ENCODE peak calls at places on chromosomes 2 and 18, in nine cellular contexts. One of them, this sample, is unnamed.

GRCh38 chr2:21251216-21251971 is 127.6 kb downstream of the TDRD15 start:
- DNase-seq in astrocyte: no peak
- DNase-seq in PC-9: no peak
- DNase-seq in brain microvascular endothelial cell: no peak
- DNase-seq in transverse colon: peak; percentile 13
- DNase-seq in progenitor cell of endocrine pancreas: no peak
- DNase-seq in GM06990: no peak
- DNase-seq in adrenal gland: no peak
- DNase-seq in AG10803: no peak
- DNase-seq in this sample: peak; percentile 17

GRCh38 chr18:78406743-78407455 is 572.7 kb upstream of the SALL3 start:
- DNase-seq in AG10803: no peak
- DNase-seq in adrenal gland: no peak
- DNase-seq in PC-9: no peak
- DNase-seq in astrocyte: no peak
- DNase-seq in progenitor cell of endocrine pancreas: no peak
- DNase-seq in brain microvascular endothelial cell: no peak
- DNase-seq in GM06990: no peak
- DNase-seq in transverse colon: peak; percentile 17
- DNase-seq in this sample: no peak

GRCh38 chr2:157221394-157221988 is 36.0 kb upstream of the GALNT5 start:
- DNase-seq in GM06990: no peak
- DNase-seq in brain microvascular endothelial cell: no peak
- DNase-seq in PC-9: no peak
- DNase-seq in astrocyte: no peak
- DNase-seq in transverse colon: no peak
- DNase-seq in adrenal gland: no peak
- DNase-seq in AG10803: no peak
- DNase-seq in progenitor cell of endocrine pancreas: no peak
- DNase-seq in this sample: no peak

GRCh38 chr2:19287324-19287723 is 71.1 kb downstream of the OSR1 start:
- DNase-seq in progenitor cell of endocrine pancreas: no peak
- DNase-seq in PC-9: no peak
- DNase-seq in brain microvascular endothelial cell: no peak
- DNase-seq in transverse colon: no peak
- DNase-seq in astrocyte: no peak
- DNase-seq in GM06990: no peak
- DNase-seq in adrenal gland: no peak
- DNase-seq in AG10803: no peak
- DNase-seq in this sample: peak; percentile 23

GRCh38 chr2:91442246-91442905 is 2750.9 kb downstream of the RPIA start:
- DNase-seq in brain microvascular endothelial cell: no peak
- DNase-seq in AG10803: no peak
- DNase-seq in transverse colon: no peak
- DNase-seq in progenitor cell of endocrine pancreas: no peak
- DNase-seq in astrocyte: no peak
- DNase-seq in PC-9: no peak
- DNase-seq in GM06990: peak; percentile 3
- DNase-seq in adrenal gland: no peak
- DNase-seq in this sample: no peak

GRCh38 chr18:55510809-55511208 is 77.2 kb downstream of the TCF4 start:
- DNase-seq in adrenal gland: peak; percentile 33
- DNase-seq in AG10803: peak; percentile 82
- DNase-seq in GM06990: no peak
- DNase-seq in progenitor cell of endocrine pancreas: no peak
- DNase-seq in PC-9: no peak
- DNase-seq in brain microvascular endothelial cell: peak; percentile 83
- DNase-seq in transverse colon: no peak
- DNase-seq in astrocyte: peak; percentile 83
- DNase-seq in this sample: no peak

GRCh38 chr2:234483568-234484251 is 13.2 kb downstream of the ARL4C start:
- DNase-seq in transverse colon: peak; percentile 53
- DNase-seq in adrenal gland: peak; percentile 30
- DNase-seq in GM06990: peak; percentile 42
- DNase-seq in progenitor cell of endocrine pancreas: no peak
- DNase-seq in brain microvascular endothelial cell: peak; percentile 11
- DNase-seq in astrocyte: no peak
- DNase-seq in PC-9: peak; percentile 18
- DNase-seq in AG10803: peak; percentile 18
- DNase-seq in this sample: no peak

GRCh38 chr2:65350714-65351113 is 81.7 kb downstream of the SPRED2 start:
- DNase-seq in AG10803: no peak
- DNase-seq in progenitor cell of endocrine pancreas: no peak
- DNase-seq in adrenal gland: no peak
- DNase-seq in PC-9: no peak
- DNase-seq in transverse colon: no peak
- DNase-seq in astrocyte: no peak
- DNase-seq in GM06990: peak; percentile 61
- DNase-seq in brain microvascular endothelial cell: no peak
- DNase-seq in this sample: no peak

GRCh38 chr2:63310614-63311013 is 260.0 kb downstream of the OTX1 start:
- DNase-seq in AG10803: no peak
- DNase-seq in progenitor cell of endocrine pancreas: no peak
- DNase-seq in transverse colon: no peak
- DNase-seq in GM06990: no peak
- DNase-seq in astrocyte: no peak
- DNase-seq in brain microvascular endothelial cell: no peak
- DNase-seq in adrenal gland: no peak
- DNase-seq in PC-9: no peak
- DNase-seq in this sample: no peak

GRCh38 chr2:182638652-182639051 is 77.4 kb upstream of the DNAJC10 start:
- DNase-seq in PC-9: no peak
- DNase-seq in astrocyte: no peak
- DNase-seq in progenitor cell of endocrine pancreas: no peak
- DNase-seq in adrenal gland: no peak
- DNase-seq in AG10803: no peak
- DNase-seq in GM06990: no peak
- DNase-seq in brain microvascular endothelial cell: no peak
- DNase-seq in transverse colon: no peak
- DNase-seq in this sample: no peak

GRCh38 chr2:217360111-217360510 is 500.2 kb upstream of the TNP1 start:
- DNase-seq in PC-9: no peak
- DNase-seq in astrocyte: no peak
- DNase-seq in AG10803: no peak
- DNase-seq in progenitor cell of endocrine pancreas: no peak
- DNase-seq in brain microvascular endothelial cell: no peak
- DNase-seq in adrenal gland: no peak
- DNase-seq in GM06990: no peak
- DNase-seq in transverse colon: no peak
- DNase-seq in this sample: no peak

GRCh38 chr2:200104015-200104414 is 148.6 kb downstream of the MAIP1 start:
- DNase-seq in brain microvascular endothelial cell: peak; percentile 84
- DNase-seq in astrocyte: peak; percentile 85
- DNase-seq in adrenal gland: no peak
- DNase-seq in transverse colon: no peak
- DNase-seq in progenitor cell of endocrine pancreas: no peak
- DNase-seq in AG10803: peak; percentile 37
- DNase-seq in GM06990: no peak
- DNase-seq in PC-9: peak; percentile 9
- DNase-seq in this sample: peak; percentile 22

GRCh38 chr2:176079285-176079830 is 4.4 kb downstream of the EVX2 start:
- DNase-seq in adrenal gland: no peak
- DNase-seq in progenitor cell of endocrine pancreas: no peak
- DNase-seq in GM06990: no peak
- DNase-seq in transverse colon: no peak
- DNase-seq in AG10803: no peak
- DNase-seq in brain microvascular endothelial cell: no peak
- DNase-seq in astrocyte: no peak
- DNase-seq in PC-9: no peak
- DNase-seq in this sample: no peak

GRCh38 chr2:46366675-46367067 is 69.5 kb downstream of the EPAS1 start:
- DNase-seq in PC-9: no peak
- DNase-seq in progenitor cell of endocrine pancreas: no peak
- DNase-seq in GM06990: no peak
- DNase-seq in adrenal gland: no peak
- DNase-seq in transverse colon: no peak
- DNase-seq in astrocyte: no peak
- DNase-seq in brain microvascular endothelial cell: no peak
- DNase-seq in AG10803: no peak
- DNase-seq in this sample: no peak
- TF ChIP-seq CTCF in PC-9: no peak
- TF ChIP-seq CTCF in progenitor cell of endocrine pancreas: no peak
- TF ChIP-seq CTCF in GM06990: no peak
- TF ChIP-seq CTCF in adrenal gland: no peak
- TF ChIP-seq CTCF in transverse colon: no peak
- TF ChIP-seq CTCF in astrocyte: no peak
- TF ChIP-seq CTCF in brain microvascular endothelial cell: no peak
- TF ChIP-seq CTCF in AG10803: no peak
- TF ChIP-seq CTCF in this sample: peak; percentile 1

DNA sequence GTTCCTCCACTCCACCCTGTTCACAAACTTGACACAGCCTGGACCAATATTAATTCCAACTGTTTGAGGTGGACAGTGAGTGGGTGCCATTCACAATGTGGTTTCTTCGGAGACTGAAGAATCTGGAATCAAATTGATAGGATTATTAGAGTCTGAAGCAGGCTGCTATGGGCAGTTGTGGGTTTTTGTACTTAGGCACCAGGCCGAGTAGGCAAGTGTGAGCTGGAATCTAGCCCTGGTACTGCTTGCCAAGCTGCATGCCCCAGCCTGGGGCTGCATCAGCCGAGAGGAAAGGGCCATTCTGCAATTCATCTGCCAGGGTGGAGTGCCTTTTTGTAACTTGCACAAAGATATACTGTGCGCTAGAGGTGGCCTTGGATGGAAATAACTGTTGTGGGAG is 654.7 kb upstream of the FANCL start:
- DNase-seq in brain microvascular endothelial cell: no peak
- DNase-seq in AG10803: peak; percentile 65
- DNase-seq in GM06990: no peak
- DNase-seq in PC-9: no peak
- DNase-seq in progenitor cell of endocrine pancreas: no peak
- DNase-seq in astrocyte: peak; percentile 24
- DNase-seq in transverse colon: no peak
- DNase-seq in adrenal gland: no peak
- DNase-seq in this sample: peak; percentile 84
- TF ChIP-seq CTCF in brain microvascular endothelial cell: no peak
- TF ChIP-seq CTCF in AG10803: no peak
- TF ChIP-seq CTCF in GM06990: no peak
- TF ChIP-seq CTCF in PC-9: no peak
- TF ChIP-seq CTCF in progenitor cell of endocrine pancreas: no peak
- TF ChIP-seq CTCF in astrocyte: no peak
- TF ChIP-seq CTCF in transverse colon: no peak
- TF ChIP-seq CTCF in adrenal gland: no peak
- TF ChIP-seq CTCF in this sample: no peak

GRCh38 chr2:49490710-49491109 is 336.4 kb upstream of the FSHR start:
- DNase-seq in transverse colon: peak; percentile 50
- DNase-seq in PC-9: peak; percentile 20
- DNase-seq in astrocyte: no peak
- DNase-seq in adrenal gland: peak; percentile 31
- DNase-seq in progenitor cell of endocrine pancreas: no peak
- DNase-seq in brain microvascular endothelial cell: no peak
- DNase-seq in AG10803: no peak
- DNase-seq in GM06990: peak; percentile 6
- DNase-seq in this sample: peak; percentile 43
- TF ChIP-seq CTCF in transverse colon: peak; percentile 28
- TF ChIP-seq CTCF in PC-9: peak; percentile 83
- TF ChIP-seq CTCF in astrocyte: no peak
- TF ChIP-seq CTCF in adrenal gland: no peak
- TF ChIP-seq CTCF in progenitor cell of endocrine pancreas: peak; percentile 47
- TF ChIP-seq CTCF in brain microvascular endothelial cell: peak; percentile 20
- TF ChIP-seq CTCF in AG10803: peak; percentile 34
- TF ChIP-seq CTCF in GM06990: peak; percentile 87
- TF ChIP-seq CTCF in this sample: no peak

GRCh38 chr18:37505321-37505720 is 60.3 kb downstream of the CELF4 start:
- DNase-seq in adrenal gland: no peak
- DNase-seq in transverse colon: no peak
- DNase-seq in PC-9: no peak
- DNase-seq in progenitor cell of endocrine pancreas: no peak
- DNase-seq in GM06990: no peak
- DNase-seq in AG10803: no peak
- DNase-seq in astrocyte: no peak
- DNase-seq in brain microvascular endothelial cell: no peak
- DNase-seq in this sample: no peak
- TF ChIP-seq CTCF in adrenal gland: no peak
- TF ChIP-seq CTCF in transverse colon: no peak
- TF ChIP-seq CTCF in PC-9: no peak
- TF ChIP-seq CTCF in progenitor cell of endocrine pancreas: no peak
- TF ChIP-seq CTCF in GM06990: no peak
- TF ChIP-seq CTCF in AG10803: no peak
- TF ChIP-seq CTCF in astrocyte: no peak
- TF ChIP-seq CTCF in brain microvascular endothelial cell: no peak
- TF ChIP-seq CTCF in this sample: no peak

DNA sequence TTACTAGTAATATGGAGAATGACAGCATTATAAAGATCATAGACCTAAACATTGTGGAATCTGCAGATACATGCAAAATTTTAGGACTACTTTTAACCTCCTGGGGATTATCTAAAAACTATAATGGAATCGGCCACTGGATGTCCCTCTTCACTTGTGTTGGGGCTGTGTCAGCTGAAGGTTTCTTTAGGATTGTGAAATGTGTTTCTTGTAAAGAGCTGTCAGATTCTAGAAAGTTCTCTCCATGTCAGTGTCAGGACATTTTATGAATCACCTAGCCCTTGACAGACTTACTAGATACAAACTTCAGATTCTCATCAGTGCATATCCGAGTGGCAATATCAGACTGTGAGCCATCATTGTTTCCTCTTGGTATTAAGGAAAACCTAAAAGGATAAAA is 107.2 kb downstream of the CPS1 start:
- DNase-seq in transverse colon: no peak
- DNase-seq in PC-9: no peak
- DNase-seq in brain microvascular endothelial cell: peak; percentile 55
- DNase-seq in adrenal gland: no peak
- DNase-seq in astrocyte: peak; percentile 10
- DNase-seq in GM06990: no peak
- DNase-seq in progenitor cell of endocrine pancreas: no peak
- DNase-seq in AG10803: peak; percentile 28
- DNase-seq in this sample: peak; percentile 26
- TF ChIP-seq CTCF in transverse colon: peak; percentile 29
- TF ChIP-seq CTCF in PC-9: peak; percentile 45
- TF ChIP-seq CTCF in brain microvascular endothelial cell: peak; percentile 53
- TF ChIP-seq CTCF in adrenal gland: no peak
- TF ChIP-seq CTCF in astrocyte: peak; percentile 26
- TF ChIP-seq CTCF in GM06990: no peak
- TF ChIP-seq CTCF in progenitor cell of endocrine pancreas: peak; percentile 61
- TF ChIP-seq CTCF in AG10803: peak; percentile 40
- TF ChIP-seq CTCF in this sample: no peak

GRCh38 chr2:22817197-22817596 is 567.8 kb upstream of the KLHL29 start:
- DNase-seq in brain microvascular endothelial cell: peak; percentile 65
- DNase-seq in astrocyte: no peak
- DNase-seq in AG10803: no peak
- DNase-seq in adrenal gland: peak; percentile 25
- DNase-seq in progenitor cell of endocrine pancreas: no peak
- DNase-seq in transverse colon: no peak
- DNase-seq in GM06990: no peak
- DNase-seq in PC-9: peak; percentile 49
- DNase-seq in this sample: peak; percentile 1
- TF ChIP-seq CTCF in brain microvascular endothelial cell: no peak
- TF ChIP-seq CTCF in astrocyte: no peak
- TF ChIP-seq CTCF in AG10803: no peak
- TF ChIP-seq CTCF in adrenal gland: no peak
- TF ChIP-seq CTCF in progenitor cell of endocrine pancreas: no peak
- TF ChIP-seq CTCF in transverse colon: no peak
- TF ChIP-seq CTCF in GM06990: no peak
- TF ChIP-seq CTCF in PC-9: no peak
- TF ChIP-seq CTCF in this sample: no peak

DNA sequence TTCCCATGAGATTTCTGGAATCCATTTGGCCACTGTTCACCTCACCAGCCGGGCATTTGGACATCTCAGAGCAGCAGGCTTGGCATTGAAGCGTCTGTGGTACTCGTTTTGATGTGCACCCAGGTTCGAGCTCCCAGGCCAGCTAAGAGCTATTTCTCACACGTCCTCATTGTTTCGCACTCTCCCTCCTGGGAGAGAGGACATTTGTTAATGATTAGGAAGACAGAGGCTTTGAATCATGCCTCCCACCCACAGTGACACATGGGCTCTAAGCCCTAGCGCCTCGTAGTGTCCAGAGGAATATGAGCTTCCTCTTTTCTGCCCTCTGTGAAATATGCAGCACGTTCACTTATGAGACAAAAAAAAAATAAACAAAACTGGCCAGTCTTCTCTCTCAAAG is 361.8 kb downstream of the RND3 start:
- DNase-seq in progenitor cell of endocrine pancreas: no peak
- DNase-seq in adrenal gland: no peak
- DNase-seq in astrocyte: peak; percentile 86
- DNase-seq in transverse colon: no peak
- DNase-seq in AG10803: peak; percentile 95
- DNase-seq in PC-9: no peak
- DNase-seq in brain microvascular endothelial cell: peak; percentile 85
- DNase-seq in GM06990: no peak
- DNase-seq in this sample: no peak
- TF ChIP-seq CTCF in progenitor cell of endocrine pancreas: no peak
- TF ChIP-seq CTCF in adrenal gland: no peak
- TF ChIP-seq CTCF in astrocyte: peak; percentile 27
- TF ChIP-seq CTCF in transverse colon: no peak
- TF ChIP-seq CTCF in AG10803: peak; percentile 53
- TF ChIP-seq CTCF in PC-9: no peak
- TF ChIP-seq CTCF in brain microvascular endothelial cell: peak; percentile 53
- TF ChIP-seq CTCF in GM06990: no peak
- TF ChIP-seq CTCF in this sample: no peak